ENCODE peak calls at places on chromosome 15, in nine cellular contexts. One of them, this sample, is unnamed.

GRCh38 chr15:64775551-64776401 is at the start of gene RBPMS2:
- DNase-seq in thoracic aorta: no peak
- DNase-seq in coronary artery: no peak
- DNase-seq in endodermal cell: peak
- DNase-seq in small intestine: no peak
- DNase-seq in stomach: peak
- DNase-seq in tibial nerve: peak
- DNase-seq in HCT116: no peak
- DNase-seq in SJSA1: no peak
- DNase-seq in this sample: no peak

GRCh38 chr15:74135041-74135565 is 4.7 kb downstream of the ISLR2 start:
- DNase-seq in thoracic aorta: no peak
- DNase-seq in coronary artery: no peak
- DNase-seq in endodermal cell: no peak
- DNase-seq in small intestine: no peak
- DNase-seq in stomach: no peak
- DNase-seq in tibial nerve: no peak
- DNase-seq in HCT116: no peak
- DNase-seq in SJSA1: no peak
- DNase-seq in this sample: no peak

GRCh38 chr15:73873889-73874511 is 636 bp downstream of the TBC1D21 start:
- DNase-seq in thoracic aorta: no peak
- DNase-seq in coronary artery: peak
- DNase-seq in endodermal cell: peak
- DNase-seq in small intestine: peak
- DNase-seq in stomach: peak
- DNase-seq in tibial nerve: no peak
- DNase-seq in HCT116: peak
- DNase-seq in SJSA1: peak
- DNase-seq in this sample: no peak

GRCh38 chr15:58498821-58499580 is 67.2 kb downstream of the LIPC start:
- DNase-seq in thoracic aorta: no peak
- DNase-seq in coronary artery: no peak
- DNase-seq in endodermal cell: no peak
- DNase-seq in small intestine: no peak
- DNase-seq in stomach: no peak
- DNase-seq in tibial nerve: no peak
- DNase-seq in HCT116: no peak
- DNase-seq in SJSA1: peak
- DNase-seq in this sample: no peak

GRCh38 chr15:64774556-64775523 is 549 bp downstream of the RBPMS2 start:
- DNase-seq in thoracic aorta: no peak
- DNase-seq in coronary artery: no peak
- DNase-seq in endodermal cell: peak
- DNase-seq in small intestine: no peak
- DNase-seq in stomach: peak
- DNase-seq in tibial nerve: no peak
- DNase-seq in HCT116: no peak
- DNase-seq in SJSA1: no peak
- DNase-seq in this sample: no peak

GRCh38 chr15:58212909-58213526 is 74.8 kb downstream of the AQP9 start:
- DNase-seq in thoracic aorta: no peak
- DNase-seq in coronary artery: no peak
- DNase-seq in endodermal cell: no peak
- DNase-seq in small intestine: peak
- DNase-seq in stomach: no peak
- DNase-seq in tibial nerve: no peak
- DNase-seq in HCT116: no peak
- DNase-seq in SJSA1: peak
- DNase-seq in this sample: no peak

GRCh38 chr15:73851679-73852078 is 21.7 kb upstream of the TBC1D21 start:
- DNase-seq in thoracic aorta: no peak
- DNase-seq in coronary artery: no peak
- DNase-seq in endodermal cell: peak
- DNase-seq in small intestine: peak
- DNase-seq in stomach: no peak
- DNase-seq in tibial nerve: peak
- DNase-seq in HCT116: peak
- DNase-seq in SJSA1: peak
- DNase-seq in this sample: no peak

GRCh38 chr15:94235681-94236080 is 4.3 kb downstream of the MCTP2 start:
- DNase-seq in thoracic aorta: no peak
- DNase-seq in coronary artery: no peak
- DNase-seq in endodermal cell: no peak
- DNase-seq in small intestine: no peak
- DNase-seq in stomach: no peak
- DNase-seq in tibial nerve: no peak
- DNase-seq in HCT116: no peak
- DNase-seq in SJSA1: no peak
- DNase-seq in this sample: no peak

GRCh38 chr15:78841307-78841706 is 30.0 kb upstream of the ADAMTS7 start:
- DNase-seq in thoracic aorta: no peak
- DNase-seq in coronary artery: no peak
- DNase-seq in endodermal cell: no peak
- DNase-seq in small intestine: no peak
- DNase-seq in stomach: no peak
- DNase-seq in tibial nerve: no peak
- DNase-seq in HCT116: no peak
- DNase-seq in SJSA1: no peak
- DNase-seq in this sample: no peak

GRCh38 chr15:79872358-79873017 is 24.3 kb downstream of the MTHFS start:
- DNase-seq in thoracic aorta: no peak
- DNase-seq in coronary artery: no peak
- DNase-seq in endodermal cell: peak
- DNase-seq in small intestine: peak
- DNase-seq in stomach: no peak
- DNase-seq in tibial nerve: no peak
- DNase-seq in HCT116: no peak
- DNase-seq in SJSA1: no peak
- DNase-seq in this sample: no peak

GRCh38 chr15:100141304-100142080 is 200.3 kb downstream of the ADAMTS17 start:
- DNase-seq in thoracic aorta: no peak
- DNase-seq in coronary artery: peak
- DNase-seq in endodermal cell: no peak
- DNase-seq in small intestine: no peak
- DNase-seq in stomach: no peak
- DNase-seq in tibial nerve: no peak
- DNase-seq in HCT116: no peak
- DNase-seq in SJSA1: no peak
- DNase-seq in this sample: no peak

GRCh38 chr15:92714071-92714456 is 58.5 kb upstream of the FAM174B start:
- DNase-seq in thoracic aorta: no peak
- DNase-seq in coronary artery: no peak
- DNase-seq in endodermal cell: peak
- DNase-seq in small intestine: no peak
- DNase-seq in stomach: no peak
- DNase-seq in tibial nerve: no peak
- DNase-seq in HCT116: no peak
- DNase-seq in SJSA1: no peak
- DNase-seq in this sample: no peak

GRCh38 chr15:29994284-29994683 is 88.5 kb upstream of the GOLGA8J start:
- DNase-seq in thoracic aorta: no peak
- DNase-seq in coronary artery: no peak
- DNase-seq in endodermal cell: no peak
- DNase-seq in small intestine: peak
- DNase-seq in stomach: no peak
- DNase-seq in tibial nerve: no peak
- DNase-seq in HCT116: no peak
- DNase-seq in SJSA1: no peak
- DNase-seq in this sample: no peak
- H3K27ac ChIP-seq in thoracic aorta: no peak
- H3K27ac ChIP-seq in coronary artery: no peak
- H3K27ac ChIP-seq in endodermal cell: no peak
- H3K27ac ChIP-seq in small intestine: no peak
- H3K27ac ChIP-seq in stomach: no peak
- H3K27ac ChIP-seq in tibial nerve: no peak
- H3K27ac ChIP-seq in HCT116: no peak
- H3K27ac ChIP-seq in SJSA1: no peak
- H3K27ac ChIP-seq in this sample: no peak

DNA sequence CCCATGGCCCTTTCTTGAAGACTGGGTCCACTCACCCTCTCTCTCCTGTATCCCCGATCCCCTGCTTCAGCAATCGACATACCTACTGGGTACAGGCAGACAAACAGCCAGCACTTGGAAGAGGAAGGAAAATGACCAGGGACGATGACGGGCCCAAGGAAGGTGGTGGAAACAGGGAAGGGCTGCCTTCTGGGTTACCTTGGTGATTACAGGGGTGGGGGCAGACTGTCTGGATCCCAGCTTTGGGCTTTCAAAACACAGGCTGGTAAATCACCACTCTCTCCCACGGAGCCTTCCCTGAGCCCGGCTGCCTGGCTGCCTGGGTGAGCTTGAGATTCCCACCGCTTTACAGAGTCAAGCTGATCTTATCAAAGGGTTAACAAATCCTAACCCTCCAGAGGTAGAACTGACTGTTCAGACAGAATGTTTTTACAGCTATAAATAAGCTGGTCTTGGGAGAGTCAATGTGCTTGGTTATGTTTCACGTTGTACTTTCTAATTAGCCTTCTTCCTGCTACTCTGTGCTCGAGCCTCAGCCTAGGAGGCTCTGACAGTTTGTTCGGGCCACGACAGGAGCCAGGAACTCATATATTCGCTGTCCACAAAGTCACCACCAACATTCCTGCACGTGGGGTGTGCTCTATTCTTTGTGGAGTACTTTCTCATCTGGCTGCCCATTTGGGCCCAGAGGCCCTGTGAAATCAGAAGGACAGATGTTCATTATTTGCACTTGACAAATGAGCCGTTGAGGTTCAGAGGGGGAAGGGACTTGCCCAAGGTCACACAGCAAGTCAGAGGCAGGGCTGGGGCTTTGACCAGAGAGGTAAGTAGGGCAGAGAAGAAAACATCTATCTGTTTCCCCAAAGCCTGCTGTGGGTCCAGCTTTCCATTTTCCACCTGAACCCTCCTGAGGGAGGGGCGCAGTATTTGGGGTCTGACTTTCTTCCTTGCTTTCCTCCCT is 63.4 kb downstream of the FEM1B start:
- DNase-seq in thoracic aorta: no peak
- DNase-seq in coronary artery: no peak
- DNase-seq in endodermal cell: no peak
- DNase-seq in small intestine: no peak
- DNase-seq in stomach: no peak
- DNase-seq in tibial nerve: no peak
- DNase-seq in HCT116: no peak
- DNase-seq in SJSA1: no peak
- DNase-seq in this sample: no peak
- H3K27ac ChIP-seq in thoracic aorta: peak
- H3K27ac ChIP-seq in coronary artery: peak
- H3K27ac ChIP-seq in endodermal cell: no peak
- H3K27ac ChIP-seq in small intestine: peak
- H3K27ac ChIP-seq in stomach: peak
- H3K27ac ChIP-seq in tibial nerve: peak
- H3K27ac ChIP-seq in HCT116: no peak
- H3K27ac ChIP-seq in SJSA1: no peak
- H3K27ac ChIP-seq in this sample: no peak

GRCh38 chr15:95635666-95636065 is 694.8 kb upstream of the NR2F2 start:
- DNase-seq in thoracic aorta: no peak
- DNase-seq in coronary artery: no peak
- DNase-seq in endodermal cell: no peak
- DNase-seq in small intestine: no peak
- DNase-seq in stomach: no peak
- DNase-seq in tibial nerve: no peak
- DNase-seq in HCT116: no peak
- DNase-seq in SJSA1: no peak
- DNase-seq in this sample: no peak
- H3K27ac ChIP-seq in thoracic aorta: no peak
- H3K27ac ChIP-seq in coronary artery: no peak
- H3K27ac ChIP-seq in endodermal cell: no peak
- H3K27ac ChIP-seq in small intestine: no peak
- H3K27ac ChIP-seq in stomach: no peak
- H3K27ac ChIP-seq in tibial nerve: no peak
- H3K27ac ChIP-seq in HCT116: no peak
- H3K27ac ChIP-seq in SJSA1: no peak
- H3K27ac ChIP-seq in this sample: no peak

GRCh38 chr15:55284461-55284860 is 5.2 kb downstream of the RAB27A start:
- DNase-seq in thoracic aorta: no peak
- DNase-seq in coronary artery: no peak
- DNase-seq in endodermal cell: no peak
- DNase-seq in small intestine: no peak
- DNase-seq in stomach: no peak
- DNase-seq in tibial nerve: no peak
- DNase-seq in HCT116: no peak
- DNase-seq in SJSA1: no peak
- DNase-seq in this sample: no peak

GRCh38 chr15:55282284-55282833 is 7.3 kb downstream of the RAB27A start:
- DNase-seq in thoracic aorta: no peak
- DNase-seq in coronary artery: no peak
- DNase-seq in endodermal cell: no peak
- DNase-seq in small intestine: no peak
- DNase-seq in stomach: no peak
- DNase-seq in tibial nerve: no peak
- DNase-seq in HCT116: no peak
- DNase-seq in SJSA1: peak
- DNase-seq in this sample: no peak

GRCh38 chr15:55281517-55282227 is 7.9 kb downstream of the RAB27A start:
- DNase-seq in thoracic aorta: no peak
- DNase-seq in coronary artery: no peak
- DNase-seq in endodermal cell: no peak
- DNase-seq in small intestine: no peak
- DNase-seq in stomach: no peak
- DNase-seq in tibial nerve: no peak
- DNase-seq in HCT116: no peak
- DNase-seq in SJSA1: no peak
- DNase-seq in this sample: no peak

GRCh38 chr15:55279746-55280351 is 9.8 kb downstream of the RAB27A start:
- DNase-seq in thoracic aorta: no peak
- DNase-seq in coronary artery: no peak
- DNase-seq in endodermal cell: no peak
- DNase-seq in small intestine: peak
- DNase-seq in stomach: no peak
- DNase-seq in tibial nerve: no peak
- DNase-seq in HCT116: peak
- DNase-seq in SJSA1: peak
- DNase-seq in this sample: no peak

DNA sequence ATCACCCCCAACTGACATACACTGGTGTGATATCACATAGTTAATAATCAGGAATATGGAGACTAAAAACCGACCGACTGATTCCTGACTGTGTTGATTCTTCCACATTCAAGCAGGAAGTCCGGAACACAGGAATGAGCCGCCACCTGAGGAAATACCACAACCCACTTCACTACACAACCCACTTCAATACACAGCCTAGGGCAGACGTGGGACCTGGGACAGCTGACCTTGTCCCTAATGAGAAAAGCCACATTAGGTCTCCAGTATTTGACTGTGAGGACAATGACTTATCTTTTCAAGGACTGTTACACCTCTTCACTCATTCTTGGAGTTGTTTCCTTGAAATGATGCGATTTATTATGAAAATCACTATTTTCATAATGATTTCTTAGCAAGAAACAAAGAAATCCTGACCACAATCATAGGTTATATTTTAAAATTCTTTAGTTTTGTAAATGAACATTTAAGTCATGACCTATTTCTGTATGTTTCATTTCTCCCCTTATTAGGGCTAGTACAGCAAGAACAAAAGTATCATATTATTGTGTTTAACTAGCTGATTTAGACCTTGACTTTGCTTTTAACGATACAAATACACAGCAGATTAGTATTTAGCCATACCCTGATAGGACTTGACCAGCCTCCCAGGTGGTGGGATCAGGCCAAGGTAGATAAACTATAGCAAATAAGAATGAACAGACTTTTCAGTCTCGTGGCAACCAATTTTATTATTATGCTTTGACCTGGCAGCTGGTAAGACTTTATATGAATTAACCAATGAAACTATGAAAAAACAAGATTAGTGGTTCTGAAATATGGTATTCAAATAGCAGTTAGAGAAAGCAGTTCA is 6.1 kb downstream of the RAB27A start:
- DNase-seq in thoracic aorta: no peak
- DNase-seq in coronary artery: no peak
- DNase-seq in endodermal cell: no peak
- DNase-seq in small intestine: no peak
- DNase-seq in stomach: peak
- DNase-seq in tibial nerve: no peak
- DNase-seq in HCT116: no peak
- DNase-seq in SJSA1: no peak
- DNase-seq in this sample: no peak
- H3K27ac ChIP-seq in thoracic aorta: peak
- H3K27ac ChIP-seq in coronary artery: no peak
- H3K27ac ChIP-seq in endodermal cell: no peak
- H3K27ac ChIP-seq in small intestine: peak
- H3K27ac ChIP-seq in stomach: peak
- H3K27ac ChIP-seq in tibial nerve: no peak
- H3K27ac ChIP-seq in HCT116: no peak
- H3K27ac ChIP-seq in SJSA1: peak
- H3K27ac ChIP-seq in this sample: no peak